ENCODE peak calls at places on chromosomes 1 and 21, in five cellular contexts. One of them, this sample, is unnamed.

GRCh38 chr1:76993036-76993435 is 125.8 kb downstream of the ST6GALNAC5 start:
- DNase-seq in OCI-LY7: no peak
- DNase-seq in lower lobe of right lung: no peak
- DNase-seq in adrenal gland: no peak
- DNase-seq in pancreas: no peak
- DNase-seq in this sample: no peak

GRCh38 chr1:114979278-114979891 is 50.2 kb upstream of the TSHB start:
- DNase-seq in lower lobe of right lung: no peak
- DNase-seq in adrenal gland: peak; percentile 55
- DNase-seq in pancreas: peak; percentile 70
- DNase-seq in OCI-LY7: peak; percentile 64
- DNase-seq in this sample: peak; percentile 85

GRCh38 chr1:17189632-17190525 is 15.0 kb upstream of the PADI1 start:
- DNase-seq in pancreas: no peak
- DNase-seq in lower lobe of right lung: no peak
- DNase-seq in adrenal gland: no peak
- DNase-seq in OCI-LY7: no peak
- DNase-seq in this sample: no peak

GRCh38 chr1:154797175-154797574 is 72.9 kb downstream of the KCNN3 start:
- DNase-seq in adrenal gland: no peak
- DNase-seq in OCI-LY7: no peak
- DNase-seq in pancreas: no peak
- DNase-seq in lower lobe of right lung: no peak
- DNase-seq in this sample: no peak

GRCh38 chr1:154764773-154765172 is 105.3 kb downstream of the KCNN3 start:
- DNase-seq in pancreas: no peak
- DNase-seq in OCI-LY7: no peak
- DNase-seq in adrenal gland: no peak
- DNase-seq in lower lobe of right lung: no peak
- DNase-seq in this sample: no peak

GRCh38 chr1:111290640-111291039 is at the start of gene CHIA:
- DNase-seq in pancreas: peak; percentile 13
- DNase-seq in adrenal gland: no peak
- DNase-seq in OCI-LY7: no peak
- DNase-seq in lower lobe of right lung: peak; percentile 59
- DNase-seq in this sample: peak; percentile 46

GRCh38 chr1:2155788-2156187 is 38.8 kb downstream of the FAAP20 start:
- DNase-seq in OCI-LY7: no peak
- DNase-seq in pancreas: no peak
- DNase-seq in adrenal gland: no peak
- DNase-seq in lower lobe of right lung: no peak
- DNase-seq in this sample: no peak

GRCh38 chr1:93338426-93338825 is 7.3 kb upstream of the DR1 start:
- DNase-seq in lower lobe of right lung: no peak
- DNase-seq in pancreas: no peak
- DNase-seq in OCI-LY7: no peak
- DNase-seq in adrenal gland: no peak
- DNase-seq in this sample: no peak

GRCh38 chr1:44652445-44653106 is 21.7 kb downstream of the TMEM53 start:
- DNase-seq in OCI-LY7: peak; percentile 76
- DNase-seq in adrenal gland: peak; percentile 80
- DNase-seq in lower lobe of right lung: peak; percentile 80
- DNase-seq in pancreas: peak; percentile 82
- DNase-seq in this sample: peak; percentile 87

DNA sequence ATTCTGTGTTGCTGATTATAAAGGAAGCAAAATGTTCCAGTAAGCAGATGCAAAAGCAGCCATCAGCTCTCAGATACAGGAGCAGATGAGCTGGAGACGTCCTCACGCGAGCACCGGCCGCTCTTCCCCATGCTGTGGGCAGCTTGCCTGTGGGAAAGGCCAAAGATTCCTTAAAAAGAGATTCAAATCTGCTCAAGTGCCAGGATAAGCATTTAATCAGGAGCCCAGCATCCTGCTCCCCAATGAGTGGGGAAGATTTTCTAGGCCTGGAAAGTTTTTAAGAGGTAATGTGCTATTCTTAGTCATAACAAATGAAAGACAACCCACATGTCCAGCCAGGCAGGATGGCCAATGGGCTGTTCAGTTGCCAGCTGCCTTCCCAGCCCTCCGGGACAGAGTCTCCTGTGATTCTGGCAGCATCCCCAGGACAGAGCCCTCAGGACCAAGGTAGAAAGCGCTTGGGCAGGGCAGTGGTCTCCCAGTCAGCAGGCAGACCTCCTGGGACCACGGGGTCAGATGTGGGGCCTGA is 108.2 kb upstream of the TMPRSS2 start:
- DNase-seq in OCI-LY7: no peak
- DNase-seq in pancreas: no peak
- DNase-seq in adrenal gland: no peak
- DNase-seq in lower lobe of right lung: no peak
- DNase-seq in this sample: no peak
- H3K27ac ChIP-seq in OCI-LY7: no peak overlapping the region
- H3K27ac ChIP-seq in pancreas: peak overlapping the region; percentile 28
- H3K27ac ChIP-seq in adrenal gland: no peak overlapping the region
- H3K27ac ChIP-seq in lower lobe of right lung: peak overlapping the region; percentile 73
- H3K27ac ChIP-seq in this sample: no peak overlapping the region

GRCh38 chr1:204979306-204979705 is 63.7 kb upstream of the CNTN2 start:
- DNase-seq in lower lobe of right lung: no peak
- DNase-seq in OCI-LY7: no peak
- DNase-seq in adrenal gland: no peak
- DNase-seq in pancreas: no peak
- DNase-seq in this sample: no peak

GRCh38 chr1:204978782-204979181 is 64.2 kb upstream of the CNTN2 start:
- DNase-seq in pancreas: no peak
- DNase-seq in lower lobe of right lung: no peak
- DNase-seq in adrenal gland: no peak
- DNase-seq in OCI-LY7: no peak
- DNase-seq in this sample: no peak

GRCh38 chr1:204976666-204977065 is 66.3 kb upstream of the CNTN2 start:
- DNase-seq in lower lobe of right lung: no peak
- DNase-seq in OCI-LY7: no peak
- DNase-seq in pancreas: no peak
- DNase-seq in adrenal gland: no peak
- DNase-seq in this sample: no peak

GRCh38 chr1:204975568-204976235 is 67.3 kb upstream of the CNTN2 start:
- DNase-seq in adrenal gland: peak; percentile 53
- DNase-seq in lower lobe of right lung: no peak
- DNase-seq in pancreas: peak; percentile 70
- DNase-seq in OCI-LY7: peak; percentile 51
- DNase-seq in this sample: peak; percentile 69

GRCh38 chr1:204977327-204977726 is 65.7 kb upstream of the CNTN2 start:
- DNase-seq in pancreas: no peak
- DNase-seq in OCI-LY7: no peak
- DNase-seq in adrenal gland: no peak
- DNase-seq in lower lobe of right lung: no peak
- DNase-seq in this sample: no peak
- H3K36me3 ChIP-seq in pancreas: no peaks in the 10 kb centered on the region
- H3K36me3 ChIP-seq in OCI-LY7: no peaks in the 10 kb centered on the region
- H3K36me3 ChIP-seq in adrenal gland: no peaks in the 10 kb centered on the region
- H3K36me3 ChIP-seq in lower lobe of right lung: no peaks in the 10 kb centered on the region
- H3K36me3 ChIP-seq in this sample: no peaks in the 10 kb centered on the region

DNA sequence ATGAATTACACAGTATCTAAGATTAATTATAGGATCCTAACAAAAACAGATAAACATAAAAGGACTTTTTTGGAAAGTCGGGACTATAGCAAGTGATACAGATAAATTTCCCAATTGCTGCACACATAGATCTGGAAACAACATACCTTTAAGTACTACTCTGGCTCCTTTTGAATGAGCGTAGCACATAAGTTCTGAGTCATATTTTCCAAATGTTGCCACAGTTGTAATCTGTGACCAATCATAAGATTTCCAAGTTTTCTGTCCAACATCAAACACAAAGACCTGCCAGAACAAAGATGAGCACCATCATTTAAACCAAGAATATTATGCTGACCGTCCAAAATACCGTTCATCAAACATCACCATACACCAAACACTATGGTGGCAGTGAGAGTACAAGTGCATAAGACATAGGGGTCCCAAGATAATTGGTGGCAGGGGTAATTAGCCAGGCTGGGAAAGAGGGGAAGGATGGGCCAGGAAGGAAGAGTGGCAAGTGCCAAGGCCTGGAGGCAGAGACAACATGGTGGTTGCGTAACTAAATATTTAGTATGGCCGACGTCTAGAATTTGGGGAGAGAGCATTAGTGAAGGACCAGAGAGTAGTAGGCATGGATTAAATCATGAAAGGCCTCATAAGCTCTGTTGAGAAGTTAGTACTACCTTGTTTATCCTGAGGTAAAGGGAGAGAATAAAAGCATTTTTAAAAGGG is 3.6 kb downstream of the CTBS start:
- DNase-seq in adrenal gland: no peak
- DNase-seq in pancreas: no peak
- DNase-seq in lower lobe of right lung: no peak
- DNase-seq in OCI-LY7: no peak
- DNase-seq in this sample: no peak
- H3K27ac ChIP-seq in adrenal gland: no peak overlapping the region
- H3K27ac ChIP-seq in pancreas: no peak overlapping the region
- H3K27ac ChIP-seq in lower lobe of right lung: no peak overlapping the region
- H3K27ac ChIP-seq in OCI-LY7: no peak overlapping the region
- H3K27ac ChIP-seq in this sample: no peak overlapping the region

DNA sequence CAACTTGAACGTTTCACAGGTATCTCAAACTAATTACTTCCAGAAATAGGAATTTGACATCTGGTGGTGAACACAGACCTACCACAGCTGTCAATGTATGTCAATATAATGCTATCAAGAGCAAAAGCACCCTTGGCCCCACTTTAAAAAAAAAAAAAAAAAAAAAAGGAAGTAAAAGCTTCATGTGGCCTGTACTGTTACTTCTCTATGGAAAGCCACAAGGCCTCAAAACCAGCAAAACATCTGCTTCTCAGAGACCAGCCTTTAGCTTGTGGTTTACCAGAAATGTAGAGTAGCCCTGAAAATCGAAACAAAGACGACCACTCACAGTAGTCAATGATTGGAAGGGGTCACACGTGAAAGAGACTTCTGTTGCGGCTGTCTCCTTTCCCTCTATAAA is 109.6 kb downstream of the SLC45A1 start:
- DNase-seq in lower lobe of right lung: no peak
- DNase-seq in pancreas: no peak
- DNase-seq in OCI-LY7: peak; percentile 97
- DNase-seq in adrenal gland: no peak
- DNase-seq in this sample: no peak
- H3K36me3 ChIP-seq in lower lobe of right lung: no peaks in the 10 kb centered on the region
- H3K36me3 ChIP-seq in pancreas: no peaks in the 10 kb centered on the region
- H3K36me3 ChIP-seq in OCI-LY7: peaks cover 9% of the 10 kb centered on the region
- H3K36me3 ChIP-seq in adrenal gland: no peaks in the 10 kb centered on the region
- H3K36me3 ChIP-seq in this sample: no peaks in the 10 kb centered on the region

GRCh38 chr21:42521805-42522204 is 8.2 kb downstream of the SLC37A1 start:
- DNase-seq in adrenal gland: no peak
- DNase-seq in OCI-LY7: no peak
- DNase-seq in lower lobe of right lung: no peak
- DNase-seq in pancreas: no peak
- DNase-seq in this sample: no peak
- H3K27ac ChIP-seq in adrenal gland: no peak overlapping the region
- H3K27ac ChIP-seq in OCI-LY7: no peak overlapping the region
- H3K27ac ChIP-seq in lower lobe of right lung: no peak overlapping the region
- H3K27ac ChIP-seq in pancreas: no peak overlapping the region
- H3K27ac ChIP-seq in this sample: no peak overlapping the region

This sample was measured in testis.